ENCODE peak calls at places on chromosomes 5 and 9, in four cellular contexts. O is CD4-positive, alpha-beta T cell; L is heart right ventricle; W is transverse colon. M is an unnamed sample.
A peak's percentile ranks its signal among the peaks of the same experiment; 100 is the strongest.

GRCh38 chr5:69049151-69049550 is 44.7 kb upstream of the SLC30A5 start:
- DNase-seq in O (no peak), L (no peak), W (no peak), M (no peak)

GRCh38 chr9:116391306-116391900 is 237.8 kb downstream of the PAPPA start:
- DNase-seq in O (no peak), L (no peak), W (no peak), M (no peak)

GRCh38 chr9:123069010-123069481 is 35.6 kb downstream of the GPR21 start:
- DNase-seq in O (no peak), L (no peak), W (no peak), M (no peak)

GRCh38 chr5:79843450-79844388 is 147.3 kb downstream of the MTX3 start:
- DNase-seq in O (no peak), L (no peak), W (no peak), M (no peak)

GRCh38 chr5:88660947-88661869 is 221.8 kb downstream of the MEF2C start:
- DNase-seq in O (no peak), L (no peak), W (peak; percentile 60), M (peak; percentile 40)

GRCh38 chr5:94693043-94693822 is 74.8 kb downstream of the SLF1 start:
- DNase-seq in O (no peak), L (no peak), W (no peak), M (no peak)

GRCh38 chr5:135386886-135387628 is 12.0 kb downstream of the MACROH2A1 start:
- DNase-seq in O (no peak), L (no peak), W (peak; percentile 70), M (peak; percentile 35)

GRCh38 chr5:123718238-123718637 is 206.3 kb downstream of the CSNK1G3 start:
- DNase-seq in O (no peak), L (no peak), W (no peak), M (no peak)

GRCh38 chr9:106961623-106962022 is 98.7 kb downstream of the ZNF462 start:
- DNase-seq in O (no peak), L (no peak), W (no peak), M (no peak)

GRCh38 chr9:2778816-2779215 is 61.5 kb downstream of the KCNV2 start:
- DNase-seq in O (no peak), L (no peak), W (no peak), M (no peak)
- H3K9me3 ChIP-seq in O (peaks cover 19% of the 10 kb centered on the region), L (peaks cover 3% of the 10 kb centered on the region), W (peaks cover 12% of the 10 kb centered on the region), M (no peaks in the 10 kb centered on the region)

GRCh38 chr5:160250826-160251225 is 21.5 kb downstream of the FABP6 start:
- DNase-seq in O (no peak), L (no peak), W (no peak), M (no peak)

GRCh38 chr5:160250226-160250625 is 20.9 kb downstream of the FABP6 start:
- DNase-seq in O (no peak), L (no peak), W (no peak), M (no peak)

GRCh38 chr5:160240350-160240749 is 11.0 kb downstream of the FABP6 start:
- DNase-seq in O (no peak), L (no peak), W (no peak), M (peak; percentile 45)

GRCh38 chr5:160242140-160242539 is 12.8 kb downstream of the FABP6 start:
- DNase-seq in O (no peak), L (no peak), W (no peak), M (no peak)

GRCh38 chr5:160245506-160246100 is 16.3 kb downstream of the FABP6 start:
- DNase-seq in O (no peak), L (no peak), W (no peak), M (no peak)
- H3K9me3 ChIP-seq in O (no peaks in the 10 kb centered on the region), L (no peaks in the 10 kb centered on the region), W (no peaks in the 10 kb centered on the region), M (no peaks in the 10 kb centered on the region)

DNA sequence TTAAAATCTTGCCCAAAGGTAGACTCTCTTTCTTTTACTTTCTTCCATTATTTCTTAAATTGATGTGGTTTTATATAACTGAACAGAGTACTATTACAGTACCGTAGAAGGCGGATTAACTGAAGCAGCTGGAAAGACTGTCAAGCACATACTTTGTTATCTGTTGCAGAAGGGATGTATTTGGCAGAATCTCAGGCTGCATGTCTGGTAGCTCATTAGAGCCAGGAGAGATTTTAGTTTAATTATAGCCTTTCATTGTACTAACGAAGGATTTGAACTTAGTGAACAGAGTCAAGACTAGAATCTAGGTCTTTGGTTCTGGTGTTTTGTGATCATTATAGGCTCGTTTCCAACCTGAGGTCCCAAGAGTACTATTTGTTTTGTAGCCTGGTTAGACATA is 20.6 kb downstream of the ZNF354C start:
- DNase-seq in O (no peak), L (no peak), W (no peak), M (no peak)
- H3K9me3 ChIP-seq in O (peaks cover 98% of the 10 kb centered on the region), L (peaks cover 29% of the 10 kb centered on the region), W (peaks cover 98% of the 10 kb centered on the region), M (peaks cover 4% of the 10 kb centered on the region)

GRCh38 chr9:4937436-4937835 is 47.6 kb upstream of the JAK2 start:
- DNase-seq in O (no peak), L (no peak), W (no peak), M (no peak)

GRCh38 chr9:4946937-4947336 is 38.1 kb upstream of the JAK2 start:
- DNase-seq in O (no peak), L (no peak), W (no peak), M (no peak)

GRCh38 chr9:4939118-4939561 is 45.9 kb upstream of the JAK2 start:
- DNase-seq in O (no peak), L (no peak), W (no peak), M (no peak)

DNA sequence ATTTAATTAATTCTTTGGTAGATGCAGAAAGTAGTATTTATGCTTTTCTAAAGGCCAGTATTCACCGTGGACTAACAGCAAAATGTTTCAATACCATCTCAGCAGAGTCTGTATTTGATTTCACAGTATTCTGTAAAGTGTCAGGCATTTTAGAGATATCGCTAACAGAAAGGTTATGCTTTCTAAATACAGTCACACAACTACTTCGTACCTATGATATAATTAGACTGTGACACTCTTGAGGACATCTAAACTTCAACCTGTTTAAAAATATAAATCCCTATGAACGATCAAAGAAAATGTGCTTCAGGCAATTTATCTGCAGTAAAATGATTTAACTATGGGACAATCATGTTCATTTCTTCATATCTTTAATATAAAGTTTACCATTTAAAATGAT is 41.7 kb upstream of the JAK2 start:
- DNase-seq in O (no peak), L (no peak), W (no peak), M (no peak)
- H3K9me3 ChIP-seq in O (no peaks in the 10 kb centered on the region), L (no peaks in the 10 kb centered on the region), W (no peaks in the 10 kb centered on the region), M (no peaks in the 10 kb centered on the region)

GRCh38 chr5:103079796-103080195 is 40.1 kb downstream of the GIN1 start:
- DNase-seq in O (no peak), L (no peak), W (no peak), M (no peak)

DNA sequence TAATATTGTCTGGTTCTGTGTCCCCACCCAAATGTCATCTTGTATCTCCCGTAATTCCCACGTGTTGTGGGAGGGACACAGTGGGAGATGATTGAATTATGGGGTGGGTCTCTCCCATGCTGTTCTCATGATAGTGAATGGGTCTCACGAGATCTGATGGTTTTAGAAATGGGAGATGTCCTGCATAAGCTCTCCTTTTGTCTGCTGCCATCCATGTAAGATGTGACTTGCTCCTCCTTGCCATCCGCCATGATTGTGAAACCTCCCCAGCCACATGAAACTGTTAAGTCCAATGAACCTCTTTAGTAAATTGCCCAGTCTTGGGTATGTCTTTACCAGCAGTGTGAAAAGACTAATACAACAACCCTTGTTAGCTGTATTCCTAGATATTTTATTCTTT is 44.5 kb downstream of the GIN1 start:
- DNase-seq in O (no peak), L (no peak), W (no peak), M (no peak)
- H3K9me3 ChIP-seq in O (peaks cover 56% of the 10 kb centered on the region), L (no peaks in the 10 kb centered on the region), W (peaks cover 48% of the 10 kb centered on the region), M (no peaks in the 10 kb centered on the region)

GRCh38 chr5:33530963-33531298 is 90.2 kb downstream of the TARS1 start:
- DNase-seq in O (no peak), L (no peak), W (no peak), M (no peak)

GRCh38 chr5:33527696-33528095 is 86.9 kb downstream of the TARS1 start:
- DNase-seq in O (no peak), L (no peak), W (no peak), M (no peak)

GRCh38 chr5:33536802-33537201 is 96.0 kb downstream of the TARS1 start:
- DNase-seq in O (no peak), L (no peak), W (no peak), M (no peak)

GRCh38 chr5:33530183-33530962 is 89.6 kb downstream of the TARS1 start:
- DNase-seq in O (no peak), L (no peak), W (no peak), M (peak; percentile 15)

DNA sequence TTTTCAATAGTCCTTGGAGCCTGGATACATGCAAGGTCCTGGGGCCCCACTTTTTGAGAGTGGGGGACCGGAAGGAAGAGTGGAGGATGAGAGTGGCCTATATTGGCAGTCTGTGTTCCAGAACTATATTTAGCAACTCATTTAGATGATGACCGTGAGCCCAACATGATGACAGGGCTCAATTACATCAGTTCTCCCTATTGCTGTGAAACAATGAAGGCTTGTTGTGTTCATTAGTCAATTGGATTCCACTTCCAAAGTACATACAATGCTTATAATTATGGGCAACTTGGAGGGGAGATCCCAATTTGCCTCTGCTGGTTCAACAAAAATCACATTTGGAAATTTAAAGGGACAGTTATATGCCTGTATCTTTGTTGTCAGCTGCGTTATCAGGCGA is 91.0 kb downstream of the TARS1 start:
- DNase-seq in O (no peak), L (no peak), W (no peak), M (no peak)
- H3K9me3 ChIP-seq in O (no peaks in the 10 kb centered on the region), L (no peaks in the 10 kb centered on the region), W (no peaks in the 10 kb centered on the region), M (no peaks in the 10 kb centered on the region)

GRCh38 chr5:83724001-83724400 is 3.3 kb upstream of the HAPLN1 start:
- DNase-seq in O (no peak), L (no peak), W (peak; percentile 11), M (no peak)

GRCh38 chr5:83720805-83721431 is at the start of gene HAPLN1:
- DNase-seq in O (no peak), L (no peak), W (no peak), M (no peak)

GRCh38 chr5:83724915-83725314 is 4.3 kb upstream of the HAPLN1 start:
- DNase-seq in O (no peak), L (no peak), W (no peak), M (no peak)

GRCh38 chr5:83718936-83719495 is 1.6 kb downstream of the HAPLN1 start:
- DNase-seq in O (no peak), L (no peak), W (no peak), M (no peak)

DNA sequence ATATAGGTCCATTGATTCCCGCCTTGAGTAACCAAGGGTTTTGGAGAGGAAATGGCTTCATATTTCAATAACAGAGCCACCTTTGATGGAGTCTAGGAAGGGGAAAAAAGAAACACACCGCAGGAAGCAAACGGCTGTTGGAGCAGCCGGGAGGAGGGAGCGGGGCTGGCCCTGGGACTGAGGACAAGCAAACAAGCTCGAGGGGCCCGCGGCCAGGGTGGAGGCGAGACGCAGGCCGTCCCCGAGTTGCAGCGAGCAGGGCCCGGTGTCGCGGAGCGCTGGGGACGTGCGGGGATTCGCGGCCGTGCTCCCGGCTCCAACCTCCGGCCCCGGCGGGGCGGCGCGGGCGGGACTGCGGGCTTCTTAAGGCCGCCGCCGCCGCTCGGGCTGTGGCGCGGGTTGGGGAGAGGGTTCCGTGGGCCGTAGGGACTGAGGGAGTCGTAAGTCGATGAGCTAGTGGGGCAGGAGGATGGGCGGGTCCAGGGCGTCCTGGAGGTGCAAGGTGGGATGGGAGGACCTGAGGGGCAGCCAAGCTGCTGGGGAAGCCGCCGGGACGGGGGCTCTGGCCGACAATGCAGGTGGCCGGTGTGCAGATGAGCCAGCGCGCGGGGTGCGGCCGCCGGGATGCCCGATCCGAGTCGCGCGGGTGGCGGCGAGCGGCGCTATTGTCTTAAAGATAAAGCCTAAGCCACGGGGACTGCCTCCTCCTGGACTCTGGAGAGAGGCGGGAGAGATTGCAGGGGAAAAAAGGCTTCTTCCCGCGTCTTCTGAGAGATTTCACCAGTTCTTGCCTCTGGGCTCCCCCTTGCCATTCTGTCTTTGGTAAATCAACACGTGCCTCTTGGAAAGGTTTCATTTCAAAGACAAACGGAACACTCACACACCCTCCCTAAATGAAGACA is 1.5 kb upstream of the HAPLN1 start:
- DNase-seq in O (no peak), L (peak; percentile 46), W (peak; percentile 83), M (no peak)
- H3K9me3 ChIP-seq in O (no peaks in the 10 kb centered on the region), L (no peaks in the 10 kb centered on the region), W (no peaks in the 10 kb centered on the region), M (no peaks in the 10 kb centered on the region)

GRCh38 chr5:141354900-141355469 is at the start of gene PCDHGA4:
- DNase-seq in O (no peak), L (no peak), W (no peak), M (no peak)
- H3K9me3 ChIP-seq in O (peaks cover 27% of the 10 kb centered on the region), L (no peaks in the 10 kb centered on the region), W (peaks cover 76% of the 10 kb centered on the region), M (no peaks in the 10 kb centered on the region)

M was measured in K562.